ENCODE peak calls at places on chromosomes 3 and 15, in ten cellular contexts. O, S, I, K, B, X, L, N, V and A are unnamed samples.

GRCh38 chr3:158768361-158768787 is 33.5 kb upstream of the MFSD1 start:
- DNase-seq in O (no peak), S (no peak), I (no peak), K (peak), B (peak), X (no peak), L (peak), N (no peak), V (no peak), A (no peak)

GRCh38 chr3:36944641-36945270 is at the start of gene TRANK1:
- DNase-seq in O (peak), S (peak), I (no peak), K (peak), B (peak), X (peak), L (peak), N (no peak), V (peak), A (peak)

GRCh38 chr3:151345854-151346253 is 16.5 kb upstream of the P2RY13 start:
- DNase-seq in O (no peak), S (no peak), I (no peak), K (no peak), B (no peak), X (no peak), L (peak), N (no peak), V (no peak), A (no peak)

GRCh38 chr3:172989373-172989772 is 151.7 kb downstream of the SPATA16 start:
- DNase-seq in O (no peak), S (no peak), I (no peak), K (no peak), B (no peak), X (no peak), L (no peak), N (no peak), V (no peak), A (no peak)

GRCh38 chr3:165256554-165256953 is 60.4 kb upstream of the SLITRK3 start:
- DNase-seq in O (no peak), S (no peak), I (no peak), K (no peak), B (no peak), X (no peak), L (no peak), N (no peak), V (no peak), A (no peak)

GRCh38 chr15:52294881-52295420 is 653 bp downstream of the MYO5C start:
- DNase-seq in O (no peak), S (peak), I (peak), K (no peak), B (peak), X (no peak), L (no peak), N (no peak), V (no peak), A (no peak)

GRCh38 chr15:56815247-56815646 is 81.9 kb upstream of the ZNF280D start:
- DNase-seq in O (peak), S (no peak), I (no peak), K (no peak), B (peak), X (no peak), L (no peak), N (no peak), V (no peak), A (no peak)

GRCh38 chr3:179027326-179027900 is 44.2 kb downstream of the ZMAT3 start:
- DNase-seq in O (no peak), S (no peak), I (no peak), K (no peak), B (peak), X (no peak), L (no peak), N (no peak), V (no peak), A (no peak)

GRCh38 chr15:30062881-30063280 is 19.9 kb upstream of the GOLGA8J start:
- DNase-seq in O (no peak), S (no peak), I (no peak), K (no peak), B (no peak), X (no peak), L (peak), N (no peak), V (no peak), A (no peak)

GRCh38 chr3:73010158-73010557 is 13.5 kb downstream of the PPP4R2 start:
- DNase-seq in O (no peak), S (no peak), I (no peak), K (no peak), B (no peak), X (no peak), L (no peak), N (no peak), V (no peak), A (no peak)